ENCODE peak calls at places on chromosome 13, in seven cellular contexts. T is A549; I is GM12864; V is tibial nerve; C is lower leg skin; F is CD4-positive, alpha-beta T cell; U is brain microvascular endothelial cell. L is an unnamed sample.

GRCh38 chr13:20988909-20989735 is 72.3 kb downstream of the LATS2 start:
- DNase-seq in T (no peak), U (no peak), V (no peak), F (no peak), I (no peak), C (peak), L (no peak)

GRCh38 chr13:112880221-112880641 is 88.8 kb upstream of the MCF2L start:
- DNase-seq in T (no peak), C (no peak), I (no peak), V (no peak), U (no peak), F (no peak), L (no peak)

GRCh38 chr13:80037505-80037888 is 303.4 kb downstream of the SPRY2 start:
- DNase-seq in C (no peak), U (peak), T (no peak), I (peak), V (no peak), F (no peak), L (no peak)

GRCh38 chr13:112254061-112254818 is 121.9 kb upstream of the SPACA7 start:
- DNase-seq in U (no peak), V (no peak), T (no peak), I (no peak), C (peak), F (no peak), L (no peak)

GRCh38 chr13:99071666-99072065 is 93.8 kb upstream of the DOCK9 start:
- DNase-seq in F (no peak), U (no peak), T (no peak), V (no peak), I (no peak), C (no peak), L (no peak)

GRCh38 chr13:113800576-113800926 is 41.5 kb downstream of the TMEM255B start:
- DNase-seq in T (no peak), I (no peak), F (no peak), U (no peak), C (peak), V (no peak), L (no peak)

GRCh38 chr13:77291779-77292178 is 35.1 kb downstream of the MYCBP2 start:
- DNase-seq in V (no peak), C (no peak), F (no peak), U (no peak), I (no peak), T (no peak), L (no peak)

GRCh38 chr13:24694907-24695306 is 14.7 kb downstream of the ATP12A start:
- DNase-seq in C (no peak), F (no peak), T (no peak), I (no peak), U (no peak), V (no peak), L (no peak)

GRCh38 chr13:64684685-64685431 is 2545.3 kb downstream of the PCDH9 start:
- DNase-seq in T (no peak), V (no peak), I (no peak), U (peak), F (no peak), C (no peak), L (no peak)

GRCh38 chr13:106596287-106596937 is 28.5 kb upstream of the ARGLU1 start:
- DNase-seq in F (no peak), C (no peak), I (no peak), V (no peak), T (no peak), U (no peak), L (no peak)
- TF ChIP-seq CTCF in F (no peak), C (no peak), I (no peak), V (no peak), T (no peak), U (no peak), L (no peak)

DNA sequence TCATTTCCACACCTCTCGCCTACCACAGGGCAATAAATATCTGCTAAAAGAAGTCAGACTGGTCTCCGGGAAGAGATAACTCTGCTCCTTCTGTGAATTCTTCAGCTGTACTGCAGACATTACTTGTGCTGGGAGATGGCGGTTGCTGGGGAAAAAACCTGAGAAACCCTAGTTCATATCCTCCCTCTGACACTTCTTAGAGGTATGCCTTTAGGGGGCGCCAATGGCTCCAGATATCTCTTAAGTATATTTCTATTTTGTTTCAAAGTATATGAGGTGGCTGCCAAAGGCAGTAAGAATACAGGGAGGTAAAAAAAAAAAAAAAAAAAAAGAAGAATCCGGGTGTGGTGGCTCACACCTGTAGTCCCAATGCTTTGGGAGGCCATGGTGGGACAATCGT is 175.2 kb downstream of the PAN3 start:
- DNase-seq in V (no peak), U (peak), C (no peak), F (no peak), T (no peak), I (no peak), L (no peak)
- TF ChIP-seq CTCF in V (no peak), U (peak), C (no peak), F (no peak), T (no peak), I (peak), L (no peak)

GRCh38 chr13:36166051-36166450 is 34.9 kb upstream of the DCLK1 start:
- DNase-seq in C (no peak), F (no peak), T (no peak), U (no peak), I (no peak), V (no peak), L (no peak)
- TF ChIP-seq CTCF in C (no peak), F (no peak), T (no peak), U (no peak), I (no peak), V (no peak), L (no peak)

DNA sequence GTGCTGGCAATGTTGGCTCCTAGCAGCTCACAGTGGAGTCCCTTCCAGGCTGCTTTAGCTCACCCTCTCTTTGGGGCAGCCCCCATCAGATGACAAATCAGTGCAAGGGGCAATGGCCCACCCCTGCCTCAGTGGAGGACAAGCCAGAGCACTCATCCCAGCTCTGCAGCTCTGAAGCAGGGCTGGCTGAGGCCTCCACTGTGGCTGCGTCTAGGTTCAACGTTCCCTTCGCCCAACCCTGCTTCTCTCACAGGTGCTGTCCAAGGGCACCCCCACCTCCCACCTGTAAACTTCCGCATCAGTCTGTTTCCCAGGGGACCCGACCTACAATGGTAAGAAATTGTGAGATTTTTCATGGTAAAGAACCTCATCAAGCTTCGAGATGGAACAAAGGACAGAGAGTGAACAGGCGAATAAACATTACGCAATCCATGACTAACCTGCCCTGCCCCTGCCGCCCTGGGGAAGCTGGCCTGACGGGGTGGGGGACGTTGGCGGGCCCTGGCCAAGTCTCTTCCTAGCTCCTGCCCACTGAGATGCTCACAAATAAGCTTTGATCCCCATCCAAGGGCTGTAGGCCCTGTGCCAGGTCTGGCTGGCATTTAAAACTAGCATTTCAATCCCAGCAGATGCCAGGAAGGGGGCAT is 40.5 kb downstream of the DZIP1 start:
- DNase-seq in T (peak), U (peak), C (no peak), I (no peak), F (no peak), V (no peak), L (peak)
- TF ChIP-seq CTCF in T (no peak), U (no peak), C (no peak), I (no peak), F (no peak), V (no peak), L (no peak)

GRCh38 chr13:30156270-30156669 is 151.1 kb downstream of the KATNAL1 start:
- DNase-seq in I (no peak), V (no peak), F (no peak), T (no peak), U (no peak), C (no peak), L (no peak)

GRCh38 chr13:30156826-30157615 is 150.3 kb downstream of the KATNAL1 start:
- DNase-seq in V (no peak), F (no peak), T (no peak), U (no peak), I (no peak), C (no peak), L (no peak)

GRCh38 chr13:30157616-30157993 is 149.7 kb downstream of the KATNAL1 start:
- DNase-seq in C (no peak), V (no peak), I (no peak), F (no peak), T (no peak), U (no peak), L (no peak)

GRCh38 chr13:30159446-30159839 is 147.9 kb downstream of the KATNAL1 start:
- DNase-seq in C (no peak), V (no peak), T (no peak), U (peak), I (no peak), F (no peak), L (no peak)

DNA sequence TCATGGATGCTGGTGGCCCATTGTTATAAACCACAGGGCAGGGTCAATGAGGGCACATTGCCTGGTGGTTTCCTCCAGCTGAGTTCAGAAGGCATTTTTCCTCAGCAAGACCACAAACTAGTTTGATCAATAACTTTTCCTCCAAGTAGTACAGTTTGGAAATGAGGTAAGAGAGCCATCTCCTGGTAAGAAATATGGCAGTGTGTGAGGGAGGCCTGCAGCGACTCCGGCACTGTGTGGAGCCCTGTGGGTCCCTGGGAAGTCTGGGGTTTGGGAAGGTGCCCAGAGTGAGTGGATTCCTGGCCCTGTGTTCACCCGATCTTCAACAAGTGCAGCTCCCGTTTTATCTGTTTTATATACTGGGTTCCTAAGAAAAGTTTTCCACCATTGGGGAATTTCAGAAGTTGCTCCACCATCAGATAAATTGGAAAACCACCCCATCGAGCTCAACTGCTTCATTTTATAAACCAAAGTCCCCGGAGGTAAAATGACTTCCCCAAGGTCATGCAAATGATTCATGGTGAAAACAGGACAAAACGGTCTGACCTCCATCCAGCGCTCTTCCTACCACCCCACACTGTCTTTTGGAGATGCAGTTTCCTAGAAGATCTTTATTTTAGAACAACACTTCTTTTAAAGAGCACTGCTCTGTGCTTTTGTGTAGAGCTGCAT is 148.4 kb downstream of the KATNAL1 start:
- DNase-seq in T (no peak), C (no peak), V (peak), F (no peak), U (peak), I (no peak), L (peak)
- TF ChIP-seq CTCF in T (peak), C (no peak), V (no peak), F (peak), U (peak), I (peak), L (no peak)